ENCODE peak calls at places on chromosome 11, in nine cellular contexts. P is NCI-H1417; F is ecto neural progenitor cell; V is Calu3; A is stimulated activated naive CD4-positive, alpha-beta T cell; C is Daoy; G is choroid plexus epithelial cell; S is upper lobe of right lung; N is HFFc6. M is an unnamed sample.

GRCh38 chr11:2760196-2760871 is 60.5 kb upstream of the KCNQ1OT1 start:
- DNase-seq in P (no peak), S (peak), G (no peak), C (no peak), N (no peak), V (no peak), F (peak), A (no peak), M (no peak)

GRCh38 chr11:104968856-104969776 is 742 bp upstream of the CASP4 start:
- DNase-seq in F (peak), S (peak), V (peak), P (peak), A (no peak), N (peak), C (peak), G (peak), M (peak)

GRCh38 chr11:30879322-30880020 is 293.3 kb upstream of the MPPED2 start:
- DNase-seq in S (no peak), A (no peak), G (no peak), C (no peak), P (peak), V (no peak), N (no peak), F (no peak), M (no peak)

GRCh38 chr11:116993599-116993998 is 104.6 kb downstream of the SIK3 start:
- DNase-seq in C (no peak), F (no peak), N (no peak), G (peak), P (peak), V (no peak), S (no peak), A (peak), M (no peak)

GRCh38 chr11:128582496-128583366 is 4.6 kb downstream of the ETS1 start:
- DNase-seq in S (no peak), F (no peak), C (peak), V (no peak), A (no peak), P (no peak), G (peak), N (peak), M (peak)

GRCh38 chr11:68551223-68551622 is 90.7 kb downstream of the PPP6R3 start:
- DNase-seq in G (peak), P (no peak), V (no peak), A (no peak), N (no peak), F (no peak), C (no peak), S (no peak), M (no peak)

GRCh38 chr11:67118059-67118766 is 850 bp upstream of the KDM2A start:
- DNase-seq in S (peak), A (peak), P (peak), F (no peak), V (peak), G (peak), N (no peak), C (no peak), M (no peak)

GRCh38 chr11:119739021-119739703 is 10.2 kb upstream of the NECTIN1 start:
- DNase-seq in A (no peak), C (no peak), P (peak), G (no peak), V (no peak), F (no peak), S (no peak), N (no peak), M (no peak)

GRCh38 chr11:20770421-20770935 is 101.1 kb downstream of the NELL1 start:
- DNase-seq in G (no peak), A (no peak), V (no peak), P (peak), C (no peak), F (no peak), S (no peak), N (no peak), M (no peak)

GRCh38 chr11:65891180-65892136 is 985 bp downstream of the CCDC85B start:
- DNase-seq in P (peak), G (no peak), F (peak), C (peak), V (peak), A (no peak), N (peak), S (no peak), M (peak)

GRCh38 chr11:45930031-45930794 is 7.8 kb downstream of the LARGE2 start:
- DNase-seq in G (no peak), N (no peak), C (no peak), A (no peak), V (no peak), S (peak), F (peak), P (peak), M (no peak)

GRCh38 chr11:101061606-101062005 is 68.0 kb downstream of the PGR start:
- DNase-seq in F (no peak), P (no peak), S (no peak), N (no peak), A (no peak), G (peak), C (no peak), V (no peak), M (peak)

GRCh38 chr11:35142481-35143207 is 3.7 kb downstream of the CD44 start:
- DNase-seq in N (peak), C (peak), S (no peak), G (no peak), V (peak), P (no peak), F (no peak), A (no peak), M (peak)

GRCh38 chr11:125049393-125049792 is 13.7 kb upstream of the SLC37A2 start:
- DNase-seq in S (no peak), P (no peak), F (no peak), A (no peak), N (no peak), G (no peak), V (no peak), C (no peak), M (no peak)

GRCh38 chr11:77515063-77515462 is 41.2 kb upstream of the PAK1 start:
- DNase-seq in S (no peak), A (no peak), C (no peak), V (no peak), P (no peak), N (no peak), F (no peak), G (no peak), M (no peak)

GRCh38 chr11:27701262-27702105 is 1.2 kb upstream of the BDNF start:
- DNase-seq in A (no peak), C (peak), V (peak), G (peak), P (peak), S (peak), N (peak), F (peak), M (peak)

GRCh38 chr11:82791779-82792178 is 58.1 kb upstream of the FAM181B start:
- DNase-seq in S (no peak), N (no peak), V (no peak), C (no peak), P (peak), A (no peak), F (no peak), G (no peak), M (no peak)

GRCh38 chr11:1872267-1872985 is 19.3 kb downstream of the PRR33 start:
- DNase-seq in V (no peak), A (no peak), C (no peak), P (no peak), N (no peak), G (no peak), F (no peak), S (peak), M (no peak)

GRCh38 chr11:12100886-12101285 is 9.5 kb upstream of the MICAL2 start:
- DNase-seq in A (no peak), P (no peak), V (no peak), S (peak), G (no peak), N (no peak), C (no peak), F (no peak), M (no peak)

GRCh38 chr11:72244317-72245231 is 598 bp upstream of the PHOX2A start:
- DNase-seq in V (no peak), C (no peak), A (no peak), P (no peak), S (peak), G (no peak), F (peak), N (no peak), M (no peak)

GRCh38 chr11:113168358-113168757 is 146.0 kb upstream of the TTC12 start:
- DNase-seq in C (no peak), P (peak), G (no peak), A (no peak), N (no peak), F (no peak), V (no peak), S (no peak), M (no peak)

GRCh38 chr11:120906752-120907151 is 117.2 kb upstream of the TBCEL start:
- DNase-seq in G (no peak), P (no peak), S (no peak), A (no peak), N (no peak), C (no peak), F (no peak), V (no peak), M (no peak)

GRCh38 chr11:97865424-97866012 is 1155.2 kb upstream of the CNTN5 start:
- DNase-seq in P (peak), A (no peak), N (no peak), S (no peak), C (no peak), V (no peak), F (no peak), G (no peak), M (no peak)

GRCh38 chr11:111327908-111328624 is 29.7 kb downstream of the POU2AF3 start:
- DNase-seq in A (no peak), S (peak), F (no peak), N (no peak), G (no peak), V (peak), P (no peak), C (peak), M (no peak)

GRCh38 chr11:15645201-15645600 is 530.5 kb downstream of the INSC start:
- DNase-seq in F (no peak), P (no peak), V (no peak), S (no peak), A (no peak), G (no peak), C (no peak), N (no peak), M (no peak)

GRCh38 chr11:95429376-95429907 is 198.4 kb upstream of the SESN3 start:
- DNase-seq in F (no peak), C (no peak), G (no peak), S (no peak), N (no peak), A (no peak), V (no peak), P (no peak), M (no peak)

GRCh38 chr11:109033627-109034340 is 368.9 kb downstream of the DDX10 start:
- DNase-seq in V (no peak), A (no peak), N (peak), C (peak), S (no peak), P (no peak), G (peak), F (no peak), M (peak)

GRCh38 chr11:117528061-117528780 is 200.6 kb downstream of the CEP164 start:
- DNase-seq in S (no peak), C (peak), V (no peak), F (no peak), G (no peak), A (no peak), N (no peak), P (peak), M (no peak)

GRCh38 chr11:111189466-111189865 is 56.1 kb upstream of the POU2AF2 start:
- DNase-seq in G (peak), N (no peak), S (no peak), V (no peak), A (no peak), P (no peak), C (no peak), F (no peak), M (no peak)

GRCh38 chr11:121321614-121322243 is 29.2 kb downstream of the SC5D start:
- DNase-seq in V (peak), N (peak), P (peak), G (peak), F (no peak), C (peak), A (no peak), S (no peak), M (no peak)

GRCh38 chr11:76150141-76150540 is 56.2 kb downstream of the WNT11 start:
- DNase-seq in A (no peak), P (no peak), G (no peak), V (no peak), N (no peak), S (no peak), F (no peak), C (no peak), M (no peak)

GRCh38 chr11:67572747-67573419 is 10.7 kb upstream of the GSTP1 start:
- DNase-seq in G (peak), S (peak), A (no peak), C (peak), N (peak), F (peak), P (peak), V (peak), M (peak)

GRCh38 chr11:10522921-10523320 is 18.1 kb downstream of the RNF141 start:
- DNase-seq in C (no peak), S (no peak), F (no peak), N (no peak), P (no peak), V (no peak), A (no peak), G (no peak), M (no peak)

GRCh38 chr11:107271425-107271824 is 186.2 kb downstream of the CWF19L2 start:
- DNase-seq in P (peak), C (no peak), G (no peak), A (no peak), F (no peak), S (no peak), V (no peak), N (no peak), M (no peak)

GRCh38 chr11:112961751-112962747 is 829 bp downstream of the NCAM1 start:
- DNase-seq in F (peak), C (peak), A (no peak), S (peak), G (no peak), V (no peak), N (no peak), P (peak), M (no peak)

GRCh38 chr11:95568236-95568635 is 221.3 kb downstream of the FAM76B start:
- DNase-seq in G (no peak), S (no peak), F (no peak), N (no peak), P (no peak), C (no peak), A (no peak), V (no peak), M (no peak)

GRCh38 chr11:131998020-131998419 is 627.6 kb downstream of the NTM start:
- DNase-seq in A (no peak), V (no peak), P (peak), G (no peak), S (no peak), C (no peak), F (no peak), N (peak), M (no peak)